ENCODE peak calls at places on chromosome 21, in four cellular contexts. U, W, Q and T are unnamed samples.

GRCh38 chr21:42880352-42880751 is 1.0 kb upstream of the WDR4 start:
- DNase-seq in W (no peak), Q (no peak), U (no peak), T (no peak)

GRCh38 chr21:45130324-45130774 is 56.0 kb downstream of the ADARB1 start:
- DNase-seq in W (no peak), U (no peak), Q (no peak), T (peak)

GRCh38 chr21:37873655-37874054 is 42.6 kb downstream of the KCNJ6 start:
- DNase-seq in Q (no peak), W (no peak), U (no peak), T (no peak)

GRCh38 chr21:43280949-43281633 is 112.3 kb downstream of the CRYAA start:
- DNase-seq in U (no peak), W (no peak), Q (no peak), T (no peak)

GRCh38 chr21:16954787-16955186 is 558.1 kb upstream of the CXADR start:
- DNase-seq in Q (no peak), W (no peak), U (no peak), T (no peak)

GRCh38 chr21:33767236-33767635 is 124.9 kb downstream of the ITSN1 start:
- DNase-seq in W (no peak), U (no peak), Q (no peak), T (no peak)

GRCh38 chr21:17802568-17802967 is 16.6 kb downstream of the C21orf91 start:
- DNase-seq in W (no peak), Q (no peak), U (no peak), T (no peak)

GRCh38 chr21:34266322-34266721 is 97.5 kb upstream of the KCNE2 start:
- DNase-seq in W (no peak), U (no peak), Q (no peak), T (no peak)

GRCh38 chr21:37615962-37616361 is 249.4 kb downstream of the DYRK1A start:
- DNase-seq in U (no peak), W (no peak), Q (no peak), T (no peak)

GRCh38 chr21:45318146-45318555 is 30.5 kb upstream of the POFUT2 start:
- DNase-seq in Q (no peak), U (no peak), W (no peak), T (no peak)

DNA sequence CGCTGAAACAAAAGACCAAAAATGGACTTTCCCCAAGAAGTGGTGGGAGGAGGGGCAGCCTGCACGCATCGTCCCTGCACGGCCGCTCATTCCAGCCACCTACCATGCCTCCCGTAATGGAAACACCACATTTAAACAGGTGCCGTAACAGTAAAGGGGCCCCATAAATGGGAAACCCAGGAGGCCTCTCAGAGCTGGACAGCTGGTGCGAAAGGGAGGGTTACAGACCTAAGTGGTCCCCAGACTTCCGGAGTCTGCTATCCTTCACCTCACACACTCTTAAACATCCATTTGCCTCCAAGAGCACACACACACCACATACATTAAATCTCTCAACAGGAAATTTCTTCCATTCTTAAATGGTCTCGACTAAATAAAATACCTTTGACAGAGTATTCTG is 120.7 kb upstream of the SOD1 start:
- DNase-seq in W (no peak), Q (no peak), U (no peak), T (no peak)
- TF ChIP-seq NR3C1 in W (no peak), Q (no peak), U (no peak), T (no peak)

GRCh38 chr21:36169465-36170128 is 13.0 kb downstream of the DOP1B start:
- DNase-seq in W (peak), U (no peak), Q (no peak), T (no peak)

GRCh38 chr21:36164427-36164784 is 7.8 kb downstream of the DOP1B start:
- DNase-seq in U (no peak), Q (peak), W (no peak), T (no peak)

GRCh38 chr21:36165356-36165755 is 8.7 kb downstream of the DOP1B start:
- DNase-seq in W (no peak), Q (no peak), U (no peak), T (no peak)

GRCh38 chr21:36163780-36164426 is 7.3 kb downstream of the DOP1B start:
- DNase-seq in Q (no peak), U (no peak), W (no peak), T (no peak)

DNA sequence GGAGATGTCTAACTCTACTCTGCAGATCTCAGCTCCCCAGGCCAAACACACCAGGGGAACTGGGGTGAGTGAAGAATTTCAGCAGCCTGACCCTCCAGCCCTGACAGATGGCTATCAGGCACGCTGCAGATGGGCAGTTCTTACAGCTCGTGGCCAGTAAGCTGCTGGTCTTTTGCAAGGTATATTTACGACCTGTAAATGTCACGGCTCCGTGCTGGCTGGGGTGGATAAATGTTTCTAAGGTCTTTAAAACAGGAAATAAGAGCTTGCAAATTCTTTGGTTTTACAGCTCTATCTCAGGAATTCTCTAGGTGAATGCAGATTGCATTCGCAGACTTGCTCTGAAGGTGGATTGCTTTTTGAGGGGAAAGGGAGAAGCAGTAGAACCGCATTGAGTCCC is 10.1 kb downstream of the DOP1B start:
- DNase-seq in Q (no peak), W (no peak), U (no peak), T (no peak)
- TF ChIP-seq NR3C1 in Q (no peak), W (no peak), U (no peak), T (no peak)

GRCh38 chr21:36584980-36585940 is 105.3 kb upstream of the CLDN14 start:
- DNase-seq in U (no peak), Q (no peak), W (no peak), T (peak)
- TF ChIP-seq NR3C1 in U (no peak), Q (no peak), W (no peak), T (no peak)

GRCh38 chr21:46633561-46633960 is 1.9 kb upstream of the PRMT2 start:
- DNase-seq in Q (no peak), W (no peak), U (no peak), T (no peak)

GRCh38 chr21:46634427-46634826 is 1.0 kb upstream of the PRMT2 start:
- DNase-seq in Q (peak), W (no peak), U (no peak), T (no peak)

GRCh38 chr21:46636181-46636512 is 673 bp downstream of the PRMT2 start:
- DNase-seq in U (no peak), Q (no peak), W (no peak), T (no peak)

GRCh38 chr21:46635324-46636180 is at the start of gene PRMT2:
- DNase-seq in W (peak), Q (peak), U (peak), T (peak)

GRCh38 chr21:46634966-46635323 is 529 bp upstream of the PRMT2 start:
- DNase-seq in Q (peak), W (peak), U (no peak), T (peak)
- TF ChIP-seq NR3C1 in Q (no peak), W (no peak), U (no peak), T (no peak)

GRCh38 chr21:46431448-46431847 is 27.2 kb upstream of the DIP2A start:
- DNase-seq in Q (no peak), U (no peak), W (no peak), T (no peak)
- TF ChIP-seq NR3C1 in Q (no peak), U (no peak), W (no peak), T (no peak)

GRCh38 chr21:39007985-39008384 is 175.3 kb downstream of the PSMG1 start:
- DNase-seq in W (no peak), Q (no peak), U (no peak), T (no peak)
- TF ChIP-seq NR3C1 in W (no peak), Q (no peak), U (no peak), T (no peak)